ENCODE peak calls at places on chromosome 22, in nine cellular contexts. Y is transverse colon, W is A549, X is IMR-90, O is vagina, L is HCT116, D is stomach, S is uterus, V is K562. F is an unnamed sample.

GRCh38 chr22:49567894-49568750 is 259.6 kb downstream of the BRD1 start:
- DNase-seq in L (no peak), W (no peak), S (peak; percentile 3), O (no peak), V (no peak), Y (peak; percentile 2), X (no peak), D (no peak), F (no peak)

GRCh38 chr22:19799322-19800190 is 39.0 kb downstream of the TBX1 start:
- DNase-seq in S (peak; percentile 90), D (no peak), L (no peak), Y (no peak), V (peak; percentile 71), W (no peak), X (peak; percentile 92), O (no peak), F (no peak)

GRCh38 chr22:40177738-40178416 is at the start of gene TNRC6B:
- DNase-seq in D (peak; percentile 72), V (peak; percentile 66), X (peak; percentile 98), W (peak; percentile 94), S (peak; percentile 67), O (peak; percentile 95), Y (peak; percentile 80), L (peak; percentile 95), F (peak; percentile 91)

GRCh38 chr22:27460596-27461347 is 340.8 kb downstream of the MN1 start:
- DNase-seq in V (no peak), S (peak; percentile 43), D (no peak), X (peak; percentile 60), L (no peak), O (no peak), W (no peak), Y (no peak), F (no peak)

GRCh38 chr22:25542231-25542630 is 22.2 kb upstream of the GRK3 start:
- DNase-seq in S (no peak), W (no peak), V (no peak), X (no peak), O (no peak), Y (no peak), L (no peak), D (no peak), F (no peak)

GRCh38 chr22:19932367-19933206 is 9.0 kb upstream of the COMT start:
- DNase-seq in Y (no peak), D (peak; percentile 74), V (peak; percentile 38), X (no peak), W (no peak), L (no peak), O (no peak), S (no peak), F (no peak)

GRCh38 chr22:38696606-38697005 is 4.1 kb downstream of the JOSD1 start:
- DNase-seq in X (peak; percentile 92), L (peak; percentile 68), S (no peak), O (no peak), Y (no peak), V (no peak), D (no peak), W (peak; percentile 61), F (peak; percentile 62)

GRCh38 chr22:38864361-38865191 is 7.4 kb downstream of the CBX6 start:
- DNase-seq in S (peak; percentile 56), Y (peak; percentile 38), L (no peak), D (peak; percentile 70), O (no peak), W (no peak), V (no peak), X (no peak), F (no peak)

GRCh38 chr22:25797891-25798290 is 55.9 kb downstream of the MYO18B start:
- DNase-seq in S (no peak), W (no peak), L (no peak), V (no peak), Y (no peak), O (no peak), D (no peak), X (no peak), F (no peak)

GRCh38 chr22:47267531-47268282 is 505.3 kb downstream of the TBC1D22A start:
- DNase-seq in L (no peak), V (no peak), D (no peak), S (no peak), W (no peak), X (no peak), Y (no peak), O (no peak), F (no peak)

GRCh38 chr22:18933914-18934313 is 2.2 kb downstream of the PRODH start:
- DNase-seq in O (no peak), W (no peak), Y (no peak), X (no peak), V (no peak), L (no peak), S (no peak), D (no peak), F (no peak)

GRCh38 chr22:38758276-38758945 is 2.6 kb upstream of the SUN2 start:
- DNase-seq in D (no peak), V (no peak), W (no peak), L (no peak), O (no peak), X (no peak), Y (no peak), S (no peak), F (no peak)

GRCh38 chr22:31659246-31659645 is 2.8 kb downstream of the PISD start:
- DNase-seq in D (no peak), X (no peak), O (no peak), Y (no peak), W (no peak), V (no peak), S (no peak), L (no peak), F (no peak)

GRCh38 chr22:31662668-31663037 is 638 bp upstream of the PISD start:
- DNase-seq in X (no peak), L (no peak), Y (no peak), D (no peak), O (no peak), S (no peak), W (no peak), V (no peak), F (no peak)

DNA sequence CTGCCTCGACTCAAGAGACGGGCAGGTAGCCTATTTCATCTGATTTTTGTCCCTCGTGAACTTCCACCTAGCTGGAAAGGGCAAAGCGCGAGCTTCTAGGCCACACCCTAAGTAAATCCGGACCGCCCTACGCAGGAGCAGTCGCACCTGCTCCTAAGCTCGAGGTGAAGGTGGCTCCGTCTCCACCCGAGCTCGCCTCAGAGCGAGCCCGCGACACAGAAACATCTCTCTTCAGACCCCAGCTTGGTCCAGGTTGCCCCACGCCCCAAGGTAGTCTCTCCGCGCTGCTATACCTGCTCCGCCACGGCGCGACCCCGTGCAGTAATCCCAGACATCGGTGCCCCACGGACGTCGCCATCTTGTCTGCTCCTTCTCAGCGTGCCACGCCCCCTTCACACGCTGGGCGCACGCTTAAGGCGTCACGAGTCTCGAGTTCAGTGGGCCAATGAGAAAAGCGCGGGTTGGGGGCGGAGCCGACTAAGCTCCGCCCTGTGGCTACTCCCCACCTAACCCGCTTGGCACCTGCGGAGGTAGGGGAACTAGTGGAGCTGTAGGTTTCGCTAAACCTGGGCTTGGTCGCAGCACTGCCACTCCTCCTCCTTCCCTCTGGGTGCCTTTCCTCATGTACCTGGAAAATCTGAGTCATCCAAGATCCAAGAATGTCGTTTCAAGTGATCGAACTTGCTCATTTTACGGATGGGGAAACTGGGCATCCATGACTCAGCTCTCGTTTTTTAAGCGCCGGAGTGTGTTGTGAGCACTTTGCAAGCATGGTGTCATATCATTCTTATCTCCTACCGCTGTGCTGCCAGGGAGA is at the start of gene PISD:
- DNase-seq in L (peak; percentile 96), O (peak; percentile 96), S (peak; percentile 95), V (peak; percentile 95), W (peak; percentile 94), D (peak; percentile 98), Y (peak; percentile 98), X (peak; percentile 91), F (peak; percentile 99)
- TF ChIP-seq POLR2A in L (peak; percentile 83), O (peak; percentile 28), S (peak; percentile 33), V (peak; percentile 84), W (peak; percentile 78), D (no peak), Y (peak; percentile 90), X (peak; percentile 70), F (peak; percentile 69)

GRCh38 chr22:45630436-45630835 is 41.2 kb upstream of the ATXN10 start:
- DNase-seq in Y (no peak), D (no peak), O (no peak), L (no peak), X (no peak), W (no peak), V (no peak), S (no peak), F (peak; percentile 5)
- H3K4me1 ChIP-seq in Y (no peaks in the 10 kb centered on the region), D (no peaks in the 10 kb centered on the region), O (no peaks in the 10 kb centered on the region), L (peaks cover 15% of the 10 kb centered on the region), X (no peaks in the 10 kb centered on the region), W (peaks cover 41% of the 10 kb centered on the region), V (no peaks in the 10 kb centered on the region), S (no peaks in the 10 kb centered on the region), F (no peaks in the 10 kb centered on the region)

GRCh38 chr22:24285245-24285644 is 14.6 kb downstream of the SPECC1L start:
- DNase-seq in X (peak; percentile 28), L (peak; percentile 22), S (no peak), D (no peak), O (no peak), V (no peak), W (no peak), Y (no peak), F (no peak)

GRCh38 chr22:24290459-24290858 is 19.8 kb downstream of the SPECC1L start:
- DNase-seq in S (no peak), V (no peak), Y (no peak), O (no peak), W (no peak), X (peak; percentile 45), L (no peak), D (no peak), F (no peak)

GRCh38 chr22:24289138-24289537 is 18.5 kb downstream of the SPECC1L start:
- DNase-seq in O (no peak), V (no peak), D (no peak), Y (no peak), L (no peak), S (no peak), W (no peak), X (peak; percentile 84), F (no peak)

GRCh38 chr22:24291538-24292201 is 21.0 kb downstream of the SPECC1L start:
- DNase-seq in L (no peak), W (no peak), Y (no peak), V (no peak), S (no peak), D (no peak), O (no peak), X (no peak), F (no peak)

DNA sequence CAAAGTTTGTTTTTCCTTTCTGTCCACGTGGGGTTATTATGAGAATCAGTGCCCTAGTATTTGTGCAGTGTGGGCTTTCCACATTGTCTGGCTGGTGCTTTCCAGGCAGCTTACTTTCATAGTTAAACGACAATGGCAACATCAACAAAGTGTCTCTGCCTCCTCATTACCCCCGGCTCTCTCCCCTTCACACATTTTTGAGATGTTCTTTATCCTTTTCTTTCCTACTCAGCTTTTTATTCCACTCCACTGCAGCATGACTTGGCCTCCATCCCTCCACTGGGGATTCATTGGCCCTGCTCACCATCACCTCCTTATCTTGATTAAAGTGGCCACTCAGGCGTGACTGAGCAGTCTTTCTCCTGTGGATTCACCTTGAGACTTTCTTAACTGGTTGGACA is 19.1 kb downstream of the SPECC1L start:
- DNase-seq in O (no peak), V (peak; percentile 34), S (no peak), D (no peak), W (no peak), X (no peak), L (no peak), Y (no peak), F (no peak)
- H3K27ac ChIP-seq in O (peak overlapping the region; percentile 61), V (peak overlapping the region; percentile 52), S (peak overlapping the region; percentile 60), D (peak overlapping the region; percentile 56), W (no peak overlapping the region), X (peak overlapping the region; percentile 57), L (no peak overlapping the region), Y (peak overlapping the region; percentile 75), F (peak overlapping the region; percentile 71)

GRCh38 chr22:43955040-43955882 is at the start of gene SAMM50:
- DNase-seq in W (peak; percentile 87), X (peak; percentile 89), S (peak; percentile 92), L (peak; percentile 81), O (peak; percentile 90), Y (peak; percentile 94), V (peak; percentile 88), D (peak; percentile 94), F (peak; percentile 97)
- TF ChIP-seq POLR2A in W (peak; percentile 86), X (peak; percentile 77), S (peak; percentile 32), L (peak; percentile 90), O (no peak), Y (peak; percentile 71), V (peak; percentile 89), D (no peak), F (peak; percentile 68)